ENCODE peak calls at places on chromosomes 7 and 10, in six cellular contexts. H is globus pallidus, L is HepG2, O is posterior cingulate gyrus, W is GM12865, A is cardiac muscle cell. D is an unnamed sample.

GRCh38 chr10:113199459-113199858 is 249.4 kb downstream of the TCF7L2 start:
- DNase-seq in H (no peak), O (no peak), L (no peak), A (no peak), W (no peak), D (no peak)

GRCh38 chr10:74799840-74800239 is 26.6 kb upstream of the KAT6B start:
- DNase-seq in L (peak; percentile 17), W (peak; percentile 40), H (no peak), A (peak; percentile 77), O (no peak), D (no peak)

GRCh38 chr10:104330168-104331117 is 7.8 kb downstream of the ITPRIP start:
- DNase-seq in A (peak; percentile 89), L (peak; percentile 25), H (no peak), O (peak; percentile 5), W (no peak), D (no peak)

GRCh38 chr7:101990811-101991418 is 173.5 kb downstream of the CUX1 start:
- DNase-seq in A (no peak), H (peak; percentile 15), L (no peak), W (peak; percentile 94), O (no peak), D (no peak)

GRCh38 chr10:78207776-78208175 is 174.1 kb downstream of the RPS24 start:
- DNase-seq in O (no peak), W (no peak), H (no peak), A (no peak), L (no peak), D (no peak)

GRCh38 chr10:72085166-72085565 is 3.2 kb downstream of the SPOCK2 start:
- DNase-seq in H (no peak), L (no peak), A (no peak), O (peak; percentile 5), W (no peak), D (no peak)

GRCh38 chr7:41481353-41481752 is 221.5 kb downstream of the INHBA start:
- DNase-seq in H (no peak), L (no peak), A (no peak), W (no peak), O (no peak), D (no peak)

GRCh38 chr7:150954201-150954985 is 23.7 kb downstream of the KCNH2 start:
- DNase-seq in A (no peak), O (no peak), W (no peak), H (no peak), L (no peak), D (no peak)

GRCh38 chr10:78196964-78197363 is 163.3 kb downstream of the RPS24 start:
- DNase-seq in A (peak; percentile 44), O (no peak), H (no peak), W (peak; percentile 10), L (no peak), D (no peak)

GRCh38 chr7:149882264-149883048 is 8.7 kb downstream of the ATP6V0E2 start:
- DNase-seq in W (no peak), L (no peak), A (peak; percentile 61), O (peak; percentile 53), H (peak; percentile 88), D (no peak)

GRCh38 chr10:51109821-51110533 is 35.7 kb downstream of the PRKG1 start:
- DNase-seq in A (peak; percentile 56), H (no peak), O (no peak), L (no peak), W (no peak), D (no peak)

GRCh38 chr10:131451407-131452015 is 140.0 kb upstream of the TCERG1L start:
- DNase-seq in L (no peak), H (no peak), A (no peak), W (no peak), O (no peak), D (no peak)

GRCh38 chr10:48255722-48256121 is 18.8 kb downstream of the FRMPD2 start:
- DNase-seq in A (no peak), W (no peak), O (no peak), L (no peak), H (no peak), D (no peak)

GRCh38 chr10:20369863-20370736 is 527.0 kb downstream of the NEBL start:
- DNase-seq in A (no peak), W (no peak), L (no peak), H (no peak), O (no peak), D (no peak)

GRCh38 chr10:8510471-8510870 is 456.0 kb downstream of the GATA3 start:
- DNase-seq in H (no peak), A (no peak), L (no peak), O (no peak), W (no peak), D (no peak)

GRCh38 chr10:133028158-133028557 is 59.6 kb upstream of the ADGRA1 start:
- DNase-seq in L (no peak), W (no peak), O (no peak), A (no peak), H (no peak), D (no peak)

GRCh38 chr7:133688483-133689239 is 435.8 kb downstream of the EXOC4 start:
- DNase-seq in L (no peak), A (peak; percentile 49), H (no peak), O (no peak), W (no peak), D (no peak)

GRCh38 chr10:77974396-77975074 is 48.0 kb upstream of the DLG5 start:
- DNase-seq in W (peak; percentile 44), H (no peak), A (peak; percentile 55), L (peak; percentile 52), O (no peak), D (peak; percentile 32)

GRCh38 chr7:79770970-79771369 is 317.5 kb upstream of the MAGI2 start:
- DNase-seq in O (no peak), A (no peak), L (no peak), H (no peak), W (no peak), D (no peak)

GRCh38 chr7:155868955-155869783 is 56.9 kb upstream of the SHH start:
- DNase-seq in O (no peak), A (no peak), H (no peak), W (no peak), L (no peak), D (no peak)

GRCh38 chr10:124523301-124523871 is 61.8 kb downstream of the LHPP start:
- DNase-seq in H (no peak), L (no peak), W (no peak), A (peak; percentile 28), O (no peak), D (no peak)

GRCh38 chr7:151590071-151590800 is 70.5 kb upstream of the RHEB start:
- DNase-seq in H (no peak), W (peak; percentile 74), L (no peak), A (no peak), O (no peak), D (no peak)

GRCh38 chr7:73718905-73719805 is at the start of gene STX1A:
- DNase-seq in L (peak; percentile 40), A (peak; percentile 75), W (peak; percentile 80), O (no peak), H (peak; percentile 56), D (peak; percentile 61)

GRCh38 chr10:1043532-1043995 is 5.4 kb downstream of the IDI1 start:
- DNase-seq in A (no peak), H (no peak), O (no peak), W (peak; percentile 79), L (no peak), D (no peak)

GRCh38 chr7:32881074-32881982 is 10.2 kb downstream of the KBTBD2 start:
- DNase-seq in L (no peak), H (no peak), W (no peak), O (no peak), A (no peak), D (no peak)

GRCh38 chr10:89278034-89278535 is 23.8 kb upstream of the IFIT2 start:
- DNase-seq in W (no peak), O (no peak), L (peak; percentile 81), H (no peak), A (peak; percentile 96), D (no peak)

GRCh38 chr10:44761076-44761475 is 150.1 kb upstream of the TMEM72 start:
- DNase-seq in A (peak; percentile 43), O (no peak), H (no peak), W (no peak), L (no peak), D (no peak)

GRCh38 chr10:5571826-5572225 is 47.1 kb downstream of the CALML3 start:
- DNase-seq in H (no peak), A (no peak), L (no peak), O (no peak), W (no peak), D (no peak)

GRCh38 chr7:30896041-30896440 is 15.6 kb upstream of the AQP1 start:
- DNase-seq in A (peak; percentile 75), L (no peak), H (no peak), W (no peak), O (no peak), D (no peak)

GRCh38 chr7:98157761-98158160 is 51.1 kb downstream of the LMTK2 start:
- DNase-seq in W (no peak), H (no peak), A (no peak), L (no peak), O (no peak), D (no peak)

GRCh38 chr7:70060298-70061068 is 462.2 kb downstream of the AUTS2 start:
- DNase-seq in A (no peak), H (no peak), O (no peak), W (no peak), L (no peak), D (no peak)

GRCh38 chr10:131901181-131901829 is 497 bp downstream of the PPP2R2D start:
- DNase-seq in A (peak; percentile 42), W (peak; percentile 68), O (no peak), L (no peak), H (peak; percentile 41), D (peak; percentile 31)

GRCh38 chr10:5663692-5664427 is 2.5 kb downstream of the ASB13 start:
- DNase-seq in O (no peak), W (no peak), H (no peak), A (no peak), L (no peak), D (no peak)

GRCh38 chr7:108592633-108593277 is 23.1 kb downstream of the DNAJB9 start:
- DNase-seq in L (no peak), A (peak; percentile 38), H (no peak), O (no peak), W (no peak), D (no peak)

GRCh38 chr10:34696423-34696822 is 118.7 kb downstream of the PARD3 start:
- DNase-seq in L (no peak), O (no peak), W (no peak), A (peak; percentile 50), H (no peak), D (no peak)

GRCh38 chr10:35876248-35876647 is 234.2 kb upstream of the FZD8 start:
- DNase-seq in L (no peak), W (no peak), A (peak; percentile 59), O (no peak), H (no peak), D (no peak)

GRCh38 chr10:17518338-17518737 is 63.9 kb upstream of the ST8SIA6 start:
- DNase-seq in H (no peak), W (no peak), O (no peak), A (no peak), L (no peak), D (no peak)

GRCh38 chr10:47451275-47451997 is 32.5 kb downstream of the ANXA8 start:
- DNase-seq in L (no peak), H (no peak), O (no peak), W (no peak), A (no peak), D (no peak)

GRCh38 chr7:46226860-46227259 is 305.8 kb upstream of the IGFBP3 start:
- DNase-seq in L (no peak), W (no peak), O (no peak), A (no peak), H (no peak), D (no peak)

D was measured in neural crest cell.